ENCODE peak calls at places on chromosomes 2 and 18, in seven cellular contexts. One of them, this sample, is unnamed.

GRCh38 chr18:6629635-6630140 is 99.8 kb upstream of the ARHGAP28 start:
- DNase-seq in breast epithelium: no peak
- DNase-seq in thoracic aorta: no peak
- DNase-seq in HCT116: no peak
- DNase-seq in spleen: no peak
- DNase-seq in heart left ventricle: no peak
- DNase-seq in psoas muscle: no peak
- DNase-seq in this sample: no peak

GRCh38 chr2:104784264-104784663 is 69.7 kb upstream of the POU3F3 start:
- DNase-seq in breast epithelium: no peak
- DNase-seq in thoracic aorta: no peak
- DNase-seq in HCT116: no peak
- DNase-seq in spleen: no peak
- DNase-seq in heart left ventricle: no peak
- DNase-seq in psoas muscle: no peak
- DNase-seq in this sample: no peak

GRCh38 chr2:96821113-96821512 is 5.0 kb downstream of the CNNM3 start:
- DNase-seq in breast epithelium: no peak
- DNase-seq in thoracic aorta: no peak
- DNase-seq in HCT116: no peak
- DNase-seq in spleen: no peak
- DNase-seq in heart left ventricle: no peak
- DNase-seq in psoas muscle: no peak
- DNase-seq in this sample: no peak

GRCh38 chr2:187875836-187876235 is 321.6 kb upstream of the TFPI start:
- DNase-seq in breast epithelium: no peak
- DNase-seq in thoracic aorta: no peak
- DNase-seq in HCT116: no peak
- DNase-seq in spleen: no peak
- DNase-seq in heart left ventricle: no peak
- DNase-seq in psoas muscle: no peak
- DNase-seq in this sample: no peak

GRCh38 chr2:173874899-173875247 is 90.3 kb downstream of the SP3 start:
- DNase-seq in breast epithelium: no peak
- DNase-seq in thoracic aorta: no peak
- DNase-seq in HCT116: no peak
- DNase-seq in spleen: no peak
- DNase-seq in heart left ventricle: no peak
- DNase-seq in psoas muscle: no peak
- DNase-seq in this sample: no peak

GRCh38 chr18:13202571-13202970 is 16.0 kb upstream of the LDLRAD4 start:
- DNase-seq in breast epithelium: no peak
- DNase-seq in thoracic aorta: no peak
- DNase-seq in HCT116: no peak
- DNase-seq in spleen: no peak
- DNase-seq in heart left ventricle: no peak
- DNase-seq in psoas muscle: no peak
- DNase-seq in this sample: no peak

GRCh38 chr2:198453866-198454265 is 649.5 kb downstream of the PLCL1 start:
- DNase-seq in breast epithelium: no peak
- DNase-seq in thoracic aorta: no peak
- DNase-seq in HCT116: no peak
- DNase-seq in spleen: no peak
- DNase-seq in heart left ventricle: no peak
- DNase-seq in psoas muscle: no peak
- DNase-seq in this sample: no peak

GRCh38 chr18:36903215-36903928 is 74.4 kb downstream of the KIAA1328 start:
- DNase-seq in breast epithelium: no peak
- DNase-seq in thoracic aorta: no peak
- DNase-seq in HCT116: no peak
- DNase-seq in spleen: no peak
- DNase-seq in heart left ventricle: no peak
- DNase-seq in psoas muscle: no peak
- DNase-seq in this sample: no peak

GRCh38 chr18:32019251-32019943 is 772 bp downstream of the RNF125 start:
- DNase-seq in breast epithelium: no peak
- DNase-seq in thoracic aorta: no peak
- DNase-seq in HCT116: peak; percentile 26
- DNase-seq in spleen: peak; percentile 90
- DNase-seq in heart left ventricle: peak; percentile 45
- DNase-seq in psoas muscle: peak; percentile 50
- DNase-seq in this sample: peak; percentile 48

GRCh38 chr2:109384308-109385271 is 229.2 kb downstream of the SEPTIN10 start:
- DNase-seq in breast epithelium: no peak
- DNase-seq in thoracic aorta: no peak
- DNase-seq in HCT116: no peak
- DNase-seq in spleen: peak; percentile 73
- DNase-seq in heart left ventricle: peak; percentile 45
- DNase-seq in psoas muscle: peak; percentile 52
- DNase-seq in this sample: no peak

GRCh38 chr2:121902171-121902591 is 146.7 kb downstream of the TSN start:
- DNase-seq in breast epithelium: no peak
- DNase-seq in thoracic aorta: no peak
- DNase-seq in HCT116: no peak
- DNase-seq in spleen: no peak
- DNase-seq in heart left ventricle: peak; percentile 45
- DNase-seq in psoas muscle: no peak
- DNase-seq in this sample: no peak

GRCh38 chr18:59008302-59008974 is 131.2 kb upstream of the SEC11C start:
- DNase-seq in breast epithelium: peak; percentile 38
- DNase-seq in thoracic aorta: no peak
- DNase-seq in HCT116: peak; percentile 26
- DNase-seq in spleen: no peak
- DNase-seq in heart left ventricle: no peak
- DNase-seq in psoas muscle: no peak
- DNase-seq in this sample: no peak
- H3K27ac ChIP-seq in breast epithelium: peak overlapping the region; percentile 54
- H3K27ac ChIP-seq in thoracic aorta: no peak overlapping the region
- H3K27ac ChIP-seq in HCT116: no peak overlapping the region
- H3K27ac ChIP-seq in spleen: peak overlapping the region; percentile 28
- H3K27ac ChIP-seq in heart left ventricle: no peak overlapping the region
- H3K27ac ChIP-seq in psoas muscle: no peak overlapping the region
- H3K27ac ChIP-seq in this sample: no peak overlapping the region

GRCh38 chr2:15593327-15593705 is 1.6 kb downstream of the DDX1 start:
- DNase-seq in breast epithelium: no peak
- DNase-seq in thoracic aorta: no peak
- DNase-seq in HCT116: no peak
- DNase-seq in spleen: no peak
- DNase-seq in heart left ventricle: no peak
- DNase-seq in psoas muscle: no peak
- DNase-seq in this sample: no peak
- H3K4me3 ChIP-seq in breast epithelium: no peak overlapping the region
- H3K4me3 ChIP-seq in thoracic aorta: peak overlapping the region; percentile 74
- H3K4me3 ChIP-seq in HCT116: peak overlapping the region; percentile 97
- H3K4me3 ChIP-seq in spleen: no peak overlapping the region
- H3K4me3 ChIP-seq in heart left ventricle: peak overlapping the region; percentile 96
- H3K4me3 ChIP-seq in psoas muscle: peak overlapping the region; percentile 92
- H3K4me3 ChIP-seq in this sample: no peak overlapping the region

GRCh38 chr18:78125497-78125896 is 854.1 kb upstream of the SALL3 start:
- DNase-seq in breast epithelium: no peak
- DNase-seq in thoracic aorta: no peak
- DNase-seq in HCT116: no peak
- DNase-seq in spleen: no peak
- DNase-seq in heart left ventricle: no peak
- DNase-seq in psoas muscle: no peak
- DNase-seq in this sample: no peak

GRCh38 chr18:78123144-78123909 is 856.3 kb upstream of the SALL3 start:
- DNase-seq in breast epithelium: no peak
- DNase-seq in thoracic aorta: no peak
- DNase-seq in HCT116: no peak
- DNase-seq in spleen: no peak
- DNase-seq in heart left ventricle: no peak
- DNase-seq in psoas muscle: no peak
- DNase-seq in this sample: no peak

GRCh38 chr18:78126106-78126505 is 853.5 kb upstream of the SALL3 start:
- DNase-seq in breast epithelium: no peak
- DNase-seq in thoracic aorta: no peak
- DNase-seq in HCT116: no peak
- DNase-seq in spleen: no peak
- DNase-seq in heart left ventricle: no peak
- DNase-seq in psoas muscle: no peak
- DNase-seq in this sample: no peak

GRCh38 chr18:78127041-78127440 is 852.6 kb upstream of the SALL3 start:
- DNase-seq in breast epithelium: no peak
- DNase-seq in thoracic aorta: no peak
- DNase-seq in HCT116: no peak
- DNase-seq in spleen: no peak
- DNase-seq in heart left ventricle: no peak
- DNase-seq in psoas muscle: no peak
- DNase-seq in this sample: no peak

DNA sequence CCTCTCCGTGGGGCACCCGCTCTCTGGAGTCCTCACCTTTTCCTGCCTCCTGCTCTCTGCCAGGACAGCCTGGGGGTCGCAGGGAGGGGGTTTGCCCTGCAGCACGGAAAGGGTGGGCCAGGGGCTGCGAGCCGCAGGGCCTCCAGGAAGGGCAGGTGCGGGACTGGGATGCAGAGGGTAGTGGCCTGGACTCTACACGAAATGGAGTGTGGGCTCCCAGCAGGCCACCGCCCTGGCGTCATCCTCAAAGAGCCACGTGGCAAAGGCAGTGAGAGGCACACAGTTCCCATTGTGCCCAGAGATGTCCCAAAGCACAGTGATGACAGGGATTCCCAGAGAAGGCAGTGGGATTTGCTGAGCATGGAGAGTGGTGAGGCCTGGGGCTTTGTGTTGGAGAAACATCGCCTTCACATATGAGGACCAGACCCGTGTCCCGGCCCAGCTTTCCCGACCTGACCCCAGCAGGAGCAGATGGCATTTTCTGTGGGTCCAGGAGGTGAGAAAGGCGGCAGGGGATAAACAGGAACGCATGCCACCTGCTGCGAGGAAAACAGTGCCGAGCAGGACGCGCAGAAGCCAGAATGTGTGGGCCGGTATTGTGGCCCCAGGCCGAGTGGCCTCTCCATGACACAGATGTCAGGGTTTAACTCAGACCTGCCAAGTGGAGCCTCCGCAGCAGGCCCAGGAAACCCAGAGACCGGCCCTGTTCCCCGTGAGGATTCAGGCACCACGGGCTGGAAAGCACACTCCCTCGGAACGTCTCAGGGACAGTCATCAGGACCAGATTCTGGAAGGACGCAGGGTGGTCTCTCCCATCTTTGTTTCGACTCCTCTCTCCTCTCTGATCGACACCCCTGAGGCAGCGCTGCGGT is 855.5 kb upstream of the SALL3 start:
- DNase-seq in breast epithelium: no peak
- DNase-seq in thoracic aorta: no peak
- DNase-seq in HCT116: no peak
- DNase-seq in spleen: no peak
- DNase-seq in heart left ventricle: no peak
- DNase-seq in psoas muscle: no peak
- DNase-seq in this sample: no peak
- H3K9me3 ChIP-seq in breast epithelium: peaks cover 5% of the 10 kb centered on the region
- H3K9me3 ChIP-seq in thoracic aorta: no peaks in the 10 kb centered on the region
- H3K9me3 ChIP-seq in HCT116: peaks cover 59% of the 10 kb centered on the region
- H3K9me3 ChIP-seq in spleen: no peaks in the 10 kb centered on the region
- H3K9me3 ChIP-seq in heart left ventricle: no peaks in the 10 kb centered on the region
- H3K9me3 ChIP-seq in psoas muscle: no peaks in the 10 kb centered on the region
- H3K9me3 ChIP-seq in this sample: no peaks in the 10 kb centered on the region

GRCh38 chr2:233831011-233831721 is 23.2 kb downstream of the HJURP start:
- DNase-seq in breast epithelium: no peak
- DNase-seq in thoracic aorta: no peak
- DNase-seq in HCT116: no peak
- DNase-seq in spleen: peak; percentile 68
- DNase-seq in heart left ventricle: no peak
- DNase-seq in psoas muscle: no peak
- DNase-seq in this sample: no peak

GRCh38 chr2:233834378-233834777 is 20.0 kb downstream of the HJURP start:
- DNase-seq in breast epithelium: no peak
- DNase-seq in thoracic aorta: no peak
- DNase-seq in HCT116: no peak
- DNase-seq in spleen: no peak
- DNase-seq in heart left ventricle: no peak
- DNase-seq in psoas muscle: no peak
- DNase-seq in this sample: no peak

GRCh38 chr2:233832869-233833812 is 21.2 kb downstream of the HJURP start:
- DNase-seq in breast epithelium: no peak
- DNase-seq in thoracic aorta: no peak
- DNase-seq in HCT116: peak; percentile 7
- DNase-seq in spleen: peak; percentile 46
- DNase-seq in heart left ventricle: no peak
- DNase-seq in psoas muscle: no peak
- DNase-seq in this sample: no peak

GRCh38 chr2:233831861-233832260 is 22.5 kb downstream of the HJURP start:
- DNase-seq in breast epithelium: no peak
- DNase-seq in thoracic aorta: no peak
- DNase-seq in HCT116: no peak
- DNase-seq in spleen: peak; percentile 17
- DNase-seq in heart left ventricle: no peak
- DNase-seq in psoas muscle: no peak
- DNase-seq in this sample: no peak

DNA sequence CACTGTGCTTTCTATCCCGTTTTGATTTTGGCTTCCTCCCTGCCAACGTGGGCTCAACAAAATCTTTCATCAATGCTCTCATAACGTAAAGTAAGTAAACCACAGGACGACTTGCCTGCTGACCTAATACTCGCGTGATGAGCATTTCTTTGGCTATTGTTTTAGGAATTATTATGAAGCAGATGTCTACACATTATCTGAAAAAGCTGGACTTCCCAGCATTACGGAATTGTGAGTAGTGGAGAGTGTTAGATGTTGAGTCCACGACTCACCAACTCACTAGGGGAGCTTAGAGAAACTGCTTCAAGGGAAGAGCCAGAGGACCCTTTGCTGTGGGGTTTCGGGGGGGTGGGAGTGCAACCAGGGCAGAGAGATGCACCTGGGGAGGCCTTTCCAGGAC is 21.9 kb downstream of the HJURP start:
- DNase-seq in breast epithelium: no peak
- DNase-seq in thoracic aorta: no peak
- DNase-seq in HCT116: no peak
- DNase-seq in spleen: no peak
- DNase-seq in heart left ventricle: no peak
- DNase-seq in psoas muscle: no peak
- DNase-seq in this sample: no peak
- H3K27ac ChIP-seq in breast epithelium: no peak overlapping the region
- H3K27ac ChIP-seq in thoracic aorta: no peak overlapping the region
- H3K27ac ChIP-seq in HCT116: no peak overlapping the region
- H3K27ac ChIP-seq in spleen: no peak overlapping the region
- H3K27ac ChIP-seq in heart left ventricle: no peak overlapping the region
- H3K27ac ChIP-seq in psoas muscle: no peak overlapping the region
- H3K27ac ChIP-seq in this sample: no peak overlapping the region

GRCh38 chr2:235641333-235641732 is 147.5 kb downstream of the AGAP1 start:
- DNase-seq in breast epithelium: no peak
- DNase-seq in thoracic aorta: no peak
- DNase-seq in HCT116: no peak
- DNase-seq in spleen: no peak
- DNase-seq in heart left ventricle: no peak
- DNase-seq in psoas muscle: no peak
- DNase-seq in this sample: no peak
- H3K4me3 ChIP-seq in breast epithelium: no peak overlapping the region
- H3K4me3 ChIP-seq in thoracic aorta: peak overlapping the region; percentile 45
- H3K4me3 ChIP-seq in HCT116: no peak overlapping the region
- H3K4me3 ChIP-seq in spleen: no peak overlapping the region
- H3K4me3 ChIP-seq in heart left ventricle: no peak overlapping the region
- H3K4me3 ChIP-seq in psoas muscle: no peak overlapping the region
- H3K4me3 ChIP-seq in this sample: no peak overlapping the region

DNA sequence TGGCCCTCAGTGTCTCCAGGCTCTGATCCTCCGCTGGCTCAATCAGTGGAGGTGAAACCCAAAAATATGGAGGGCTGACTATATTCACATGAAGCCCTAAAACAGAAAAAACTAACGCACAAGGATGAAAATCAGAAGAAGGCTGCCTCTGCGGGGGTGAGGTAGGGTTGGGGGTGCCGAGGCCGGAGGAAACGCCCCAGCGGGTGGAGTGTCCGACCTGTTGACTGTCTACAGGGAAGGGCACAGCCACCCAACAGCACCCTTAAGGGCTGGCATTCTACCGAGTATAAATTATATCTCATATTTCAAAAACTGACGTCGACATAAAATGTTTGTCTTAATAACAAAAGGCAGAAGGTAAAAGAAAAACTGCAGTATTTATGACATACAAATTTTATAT is 223.5 kb downstream of the HDAC4 start:
- DNase-seq in breast epithelium: no peak
- DNase-seq in thoracic aorta: no peak
- DNase-seq in HCT116: no peak
- DNase-seq in spleen: no peak
- DNase-seq in heart left ventricle: no peak
- DNase-seq in psoas muscle: peak; percentile 44
- DNase-seq in this sample: no peak
- H3K9me3 ChIP-seq in breast epithelium: peaks cover 19% of the 10 kb centered on the region
- H3K9me3 ChIP-seq in thoracic aorta: no peaks in the 10 kb centered on the region
- H3K9me3 ChIP-seq in HCT116: peaks cover 16% of the 10 kb centered on the region
- H3K9me3 ChIP-seq in spleen: peaks cover 2% of the 10 kb centered on the region
- H3K9me3 ChIP-seq in heart left ventricle: peaks cover 12% of the 10 kb centered on the region
- H3K9me3 ChIP-seq in psoas muscle: peaks cover 5% of the 10 kb centered on the region
- H3K9me3 ChIP-seq in this sample: peaks cover 12% of the 10 kb centered on the region